ENCODE peak calls at places on chromosomes 7 and 10, in nine cellular contexts. P is endothelial cell of umbilical vein, T is esophagus squamous epithelium, Q is astrocyte, L is A549, N is ascending aorta, S is upper lobe of right lung, I is suprapubic skin, G is AG04450. Y is an unnamed sample.

GRCh38 chr10:122261584-122261983 is 9.5 kb upstream of the BTBD16 start:
- DNase-seq in P (no peak), T (no peak), Q (no peak), L (no peak), N (no peak), S (no peak), I (no peak), G (no peak), Y (no peak)

GRCh38 chr10:72258617-72259016 is 15.1 kb upstream of the DDIT4 start:
- DNase-seq in P (no peak), T (no peak), Q (no peak), L (no peak), N (no peak), S (no peak), I (no peak), G (no peak), Y (no peak)

GRCh38 chr10:8189458-8189857 is 135.0 kb downstream of the GATA3 start:
- DNase-seq in P (no peak), T (no peak), Q (no peak), L (no peak), N (no peak), S (no peak), I (no peak), G (no peak), Y (no peak)

GRCh38 chr7:80999771-81000170 is 80.9 kb upstream of the SEMA3C start:
- DNase-seq in P (no peak), T (no peak), Q (no peak), L (no peak), N (no peak), S (no peak), I (no peak), G (no peak), Y (no peak)

GRCh38 chr10:34092891-34093290 is 722.2 kb downstream of the PARD3 start:
- DNase-seq in P (no peak), T (no peak), Q (peak), L (no peak), N (no peak), S (no peak), I (no peak), G (no peak), Y (peak)

GRCh38 chr10:114697061-114697598 is 39.1 kb upstream of the ABLIM1 start:
- DNase-seq in P (peak), T (no peak), Q (peak), L (no peak), N (no peak), S (peak), I (no peak), G (no peak), Y (peak)

GRCh38 chr7:83475403-83475802 is 173.5 kb downstream of the SEMA3E start:
- DNase-seq in P (no peak), T (no peak), Q (no peak), L (no peak), N (no peak), S (no peak), I (no peak), G (no peak), Y (no peak)

GRCh38 chr7:108211382-108212201 is 81.4 kb upstream of the LAMB4 start:
- DNase-seq in P (peak), T (no peak), Q (peak), L (peak), N (no peak), S (no peak), I (no peak), G (no peak), Y (peak)

GRCh38 chr7:52500796-52501195 is 534.6 kb upstream of the POM121L12 start:
- DNase-seq in P (peak), T (no peak), Q (peak), L (no peak), N (no peak), S (no peak), I (no peak), G (no peak), Y (peak)

GRCh38 chr7:2477447-2478386 is 1.5 kb upstream of the GRIFIN start:
- DNase-seq in P (peak), T (no peak), Q (peak), L (peak), N (no peak), S (peak), I (no peak), G (no peak), Y (no peak)

GRCh38 chr7:128856001-128856718 is 6.5 kb upstream of the ATP6V1F start:
- DNase-seq in P (no peak), T (no peak), Q (no peak), L (no peak), N (no peak), S (no peak), I (no peak), G (no peak), Y (no peak)

GRCh38 chr10:103281753-103282152 is 4.8 kb downstream of the INA start:
- DNase-seq in P (no peak), T (no peak), Q (no peak), L (no peak), N (no peak), S (peak), I (no peak), G (no peak), Y (no peak)

GRCh38 chr7:122790558-122790957 is 87.8 kb upstream of the RNF148 start:
- DNase-seq in P (no peak), T (no peak), Q (no peak), L (no peak), N (no peak), S (no peak), I (no peak), G (no peak), Y (no peak)

GRCh38 chr10:71486465-71487114 is 89.9 kb downstream of the CDH23 start:
- DNase-seq in P (peak), T (no peak), Q (peak), L (no peak), N (no peak), S (peak), I (no peak), G (no peak), Y (no peak)

GRCh38 chr10:116160271-116160670 is 112.7 kb downstream of the GFRA1 start:
- DNase-seq in P (no peak), T (no peak), Q (no peak), L (no peak), N (no peak), S (no peak), I (no peak), G (no peak), Y (no peak)

GRCh38 chr10:61757525-61758397 is 95.0 kb downstream of the CABCOCO1 start:
- DNase-seq in P (peak), T (no peak), Q (peak), L (no peak), N (peak), S (no peak), I (no peak), G (no peak), Y (no peak)

GRCh38 chr10:110273474-110273873 is 31.2 kb downstream of the SMNDC1 start:
- DNase-seq in P (no peak), T (no peak), Q (peak), L (no peak), N (peak), S (peak), I (peak), G (peak), Y (peak)
- H3K27ac ChIP-seq in P (no peak), T (peak), Q (no peak), L (no peak), N (peak), S (no peak), I (no peak), G (no peak), Y (peak)

DNA sequence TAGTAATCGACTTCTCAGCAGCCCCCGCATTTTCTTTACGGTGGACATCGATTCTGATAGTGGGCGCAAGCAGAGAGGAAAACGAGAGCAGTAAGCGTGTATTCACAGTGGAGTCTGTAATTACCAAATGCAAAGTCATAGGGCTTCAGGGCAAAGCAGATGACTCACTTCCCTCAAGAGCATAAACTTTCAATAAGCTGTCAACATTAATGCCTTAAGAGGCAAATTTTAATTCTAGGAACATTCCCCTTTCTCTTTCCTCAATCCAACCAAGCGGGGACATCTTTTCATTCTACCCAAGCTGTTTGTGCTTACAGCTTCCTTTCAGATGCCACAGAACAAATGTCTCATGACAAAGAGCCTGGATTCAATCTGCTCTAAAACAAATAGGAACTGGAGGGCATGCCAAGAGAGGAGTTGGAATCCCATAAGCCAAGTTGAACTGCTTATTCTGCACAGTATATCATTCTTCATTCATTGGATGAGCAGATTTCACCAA is 48.6 kb downstream of the MALSU1 start:
- DNase-seq in P (peak), T (no peak), Q (peak), L (peak), N (no peak), S (no peak), I (no peak), G (no peak), Y (peak)
- TF ChIP-seq CTCF in P (no peak), T (no peak), Q (no peak), L (no peak), N (no peak), S (no peak), I (no peak), G (no peak), Y (no peak)

DNA sequence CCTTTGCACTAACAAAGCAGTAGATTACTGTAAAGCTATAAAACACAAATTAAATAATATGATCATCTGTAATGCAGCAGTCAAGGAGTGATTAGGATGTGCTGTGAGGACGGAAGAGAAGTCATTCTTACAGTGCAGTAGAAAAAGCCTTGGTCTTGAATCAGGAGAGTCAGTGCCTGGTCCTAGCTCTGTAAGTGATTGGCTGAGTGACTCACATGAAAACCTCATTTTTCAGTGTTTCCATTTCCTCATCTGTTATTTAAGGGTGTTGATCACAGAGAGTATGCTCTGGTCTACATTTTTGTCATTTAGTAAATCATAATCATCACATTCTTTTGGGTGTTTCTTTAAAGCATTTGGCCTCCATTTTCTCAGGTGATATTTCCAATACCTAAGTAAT is 717.8 kb downstream of the LRMDA start:
- DNase-seq in P (no peak), T (no peak), Q (peak), L (no peak), N (no peak), S (no peak), I (no peak), G (no peak), Y (no peak)
- H3K27ac ChIP-seq in P (no peak), T (no peak), Q (no peak), L (no peak), N (no peak), S (no peak), I (no peak), G (no peak), Y (no peak)

GRCh38 chr7:56063500-56063881 is 595 bp upstream of the SUMF2 start:
- DNase-seq in P (no peak), T (no peak), Q (no peak), L (no peak), N (no peak), S (no peak), I (no peak), G (no peak), Y (no peak)

GRCh38 chr7:56062382-56062781 is 1.7 kb upstream of the SUMF2 start:
- DNase-seq in P (peak), T (no peak), Q (peak), L (no peak), N (no peak), S (no peak), I (no peak), G (peak), Y (no peak)

DNA sequence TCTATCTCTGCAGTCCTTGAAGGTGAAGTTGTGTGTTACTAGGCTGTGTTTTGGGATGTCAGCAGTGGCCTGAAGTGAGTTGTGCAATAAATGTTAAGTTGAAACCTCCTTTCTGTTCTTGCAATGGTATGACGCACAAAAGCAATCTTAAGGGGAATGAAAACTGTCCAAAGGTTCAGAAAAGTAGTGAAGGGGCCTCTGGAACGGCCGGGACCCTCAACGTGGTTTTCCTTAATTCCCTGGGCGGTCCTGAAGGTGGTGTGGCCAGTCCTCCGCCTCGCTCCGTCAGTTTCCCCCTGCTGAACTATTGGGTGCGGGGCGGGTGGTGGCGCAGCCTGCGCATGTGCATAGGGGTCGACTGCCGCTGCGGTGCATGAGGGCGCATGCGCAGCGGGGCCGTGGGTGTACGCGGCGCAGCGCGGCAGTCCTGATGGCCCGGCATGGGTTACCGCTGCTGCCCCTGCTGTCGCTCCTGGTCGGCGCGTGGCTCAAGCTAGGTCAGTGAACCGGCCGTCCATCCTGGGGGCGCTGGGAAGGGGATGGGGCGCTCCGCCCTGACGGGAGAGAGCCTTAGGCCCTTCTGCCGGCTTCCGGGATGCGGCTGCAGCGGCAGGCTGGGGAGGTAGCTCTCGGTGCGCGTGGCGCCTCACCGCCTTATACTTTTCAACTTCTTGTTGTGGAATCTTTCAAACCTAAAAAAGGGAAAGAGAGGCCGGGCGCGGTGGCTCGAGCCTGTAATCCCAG is at the start of gene SUMF2:
- DNase-seq in P (peak), T (peak), Q (peak), L (peak), N (peak), S (peak), I (peak), G (peak), Y (peak)
- TF ChIP-seq CTCF in P (peak), T (peak), Q (no peak), L (no peak), N (peak), S (peak), I (no peak), G (peak), Y (peak)

GRCh38 chr7:778271-778967 is 51.3 kb upstream of the PRKAR1B start:
- DNase-seq in P (peak), T (no peak), Q (no peak), L (no peak), N (no peak), S (peak), I (no peak), G (no peak), Y (no peak)
- H3K27ac ChIP-seq in P (peak), T (no peak), Q (peak), L (no peak), N (no peak), S (no peak), I (no peak), G (no peak), Y (peak)

GRCh38 chr10:35504132-35504531 is 101.0 kb upstream of the GJD4 start:
- DNase-seq in P (no peak), T (no peak), Q (no peak), L (no peak), N (no peak), S (no peak), I (no peak), G (no peak), Y (no peak)

GRCh38 chr10:35502697-35503096 is 102.4 kb upstream of the GJD4 start:
- DNase-seq in P (no peak), T (no peak), Q (no peak), L (no peak), N (no peak), S (no peak), I (no peak), G (no peak), Y (no peak)

GRCh38 chr10:35498693-35499092 is 106.4 kb upstream of the GJD4 start:
- DNase-seq in P (no peak), T (no peak), Q (no peak), L (no peak), N (no peak), S (no peak), I (no peak), G (no peak), Y (no peak)

GRCh38 chr10:35503548-35503947 is 101.6 kb upstream of the GJD4 start:
- DNase-seq in P (no peak), T (no peak), Q (no peak), L (no peak), N (no peak), S (no peak), I (no peak), G (no peak), Y (no peak)

GRCh38 chr10:35501923-35502322 is 103.2 kb upstream of the GJD4 start:
- DNase-seq in P (no peak), T (no peak), Q (no peak), L (no peak), N (no peak), S (no peak), I (no peak), G (no peak), Y (no peak)
- TF ChIP-seq CTCF in P (no peak), T (no peak), Q (no peak), L (peak), N (no peak), S (no peak), I (no peak), G (peak), Y (no peak)

GRCh38 chr7:142693911-142694310 is 55.4 kb upstream of the PRSS1 start:
- DNase-seq in P (no peak), T (no peak), Q (no peak), L (no peak), N (no peak), S (no peak), I (no peak), G (no peak), Y (no peak)

GRCh38 chr7:142685877-142686508 is 63.3 kb upstream of the PRSS1 start:
- DNase-seq in P (no peak), T (no peak), Q (no peak), L (no peak), N (no peak), S (no peak), I (no peak), G (no peak), Y (no peak)

GRCh38 chr7:142696456-142697179 is 52.7 kb upstream of the PRSS1 start:
- DNase-seq in P (no peak), T (no peak), Q (no peak), L (no peak), N (no peak), S (no peak), I (no peak), G (no peak), Y (no peak)

GRCh38 chr7:142689439-142690168 is 59.7 kb upstream of the PRSS1 start:
- DNase-seq in P (peak), T (no peak), Q (no peak), L (no peak), N (no peak), S (no peak), I (no peak), G (no peak), Y (no peak)

DNA sequence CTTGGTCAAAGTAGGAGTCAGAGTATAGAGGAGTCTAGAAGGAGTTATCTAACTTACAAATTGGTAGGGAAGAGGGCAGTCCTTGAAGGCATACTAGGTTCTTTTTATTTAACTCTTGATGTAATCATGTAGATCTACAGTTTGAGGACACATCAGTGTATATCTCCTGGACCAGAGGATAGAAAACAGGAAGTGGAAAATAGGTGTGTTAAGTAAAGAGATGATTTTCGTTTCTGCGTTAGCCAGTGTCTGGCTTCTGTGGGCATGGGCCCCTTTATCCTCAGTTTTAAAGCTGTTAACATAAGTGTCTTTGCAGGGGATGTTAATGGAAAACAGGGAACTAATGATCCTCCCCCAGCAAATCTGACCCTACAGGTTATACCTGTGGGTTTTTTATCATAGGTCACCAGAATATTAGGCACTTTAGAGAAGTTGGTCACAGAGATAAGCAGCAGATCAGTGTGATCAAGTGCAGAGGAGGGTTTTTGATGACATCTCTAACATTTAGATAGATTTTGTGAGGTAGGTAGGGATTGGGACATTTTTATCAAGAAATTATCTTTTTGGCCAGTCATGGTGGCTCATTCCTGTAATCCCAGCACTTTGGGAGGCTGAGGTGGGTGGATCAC is 58.6 kb upstream of the PRSS1 start:
- DNase-seq in P (no peak), T (no peak), Q (no peak), L (no peak), N (no peak), S (no peak), I (no peak), G (no peak), Y (no peak)
- H3K27ac ChIP-seq in P (no peak), T (no peak), Q (no peak), L (no peak), N (no peak), S (no peak), I (no peak), G (no peak), Y (no peak)

Y was measured in RWPE1.